ENCODE peak calls at places on chromosome 1, in seven cellular contexts. H is ovary, C is T47D, B is heart left ventricle, J is HuH-7.5, Y is globus pallidus, M is NCI-H2081 treated with DMSO at 0.1 percent for 48 hours. N is an unnamed sample.

GRCh38 chr1:12063141-12064072 is at the start of gene TNFRSF8:
- DNase-seq in J (no peak), H (no peak), Y (no peak), M (no peak), B (no peak), C (no peak), N (no peak)

GRCh38 chr1:169012416-169012815 is 94.1 kb upstream of the ATP1B1 start:
- DNase-seq in J (no peak), B (no peak), Y (no peak), H (no peak), M (no peak), C (no peak), N (no peak)

GRCh38 chr1:221667504-221667903 is 74.4 kb downstream of the DUSP10 start:
- DNase-seq in H (no peak), J (no peak), Y (no peak), B (no peak), C (no peak), M (no peak), N (no peak)

GRCh38 chr1:12060500-12060899 is 2.6 kb upstream of the TNFRSF8 start:
- DNase-seq in C (no peak), M (no peak), B (no peak), Y (no peak), H (no peak), J (no peak), N (no peak)

GRCh38 chr1:233672732-233673131 is 58.8 kb downstream of the KCNK1 start:
- DNase-seq in H (no peak), Y (no peak), J (no peak), M (no peak), C (no peak), B (no peak), N (no peak)

GRCh38 chr1:77948841-77949424 is 29.9 kb downstream of the FUBP1 start:
- DNase-seq in B (no peak), H (no peak), C (no peak), M (no peak), Y (no peak), J (no peak), N (no peak)

GRCh38 chr1:206020393-206021007 is 3.2 kb downstream of the CTSE start:
- DNase-seq in H (no peak), J (no peak), M (no peak), C (no peak), B (no peak), Y (no peak), N (no peak)

GRCh38 chr1:41954533-41954944 is 35.8 kb upstream of the HIVEP3 start:
- DNase-seq in M (no peak), H (no peak), B (no peak), C (no peak), J (no peak), Y (no peak), N (no peak)

GRCh38 chr1:117371436-117372151 is 4.3 kb downstream of the MAN1A2 start:
- DNase-seq in J (no peak), Y (no peak), M (no peak), H (no peak), B (no peak), C (no peak), N (no peak)

GRCh38 chr1:95503371-95504145 is 269.5 kb downstream of the RWDD3 start:
- DNase-seq in H (no peak), Y (no peak), M (no peak), C (no peak), B (no peak), J (no peak), N (no peak)

GRCh38 chr1:16628361-16629111 is 15.2 kb upstream of the NBPF1 start:
- DNase-seq in J (no peak), Y (no peak), M (no peak), B (peak; percentile 33), H (no peak), C (no peak), N (no peak)

GRCh38 chr1:43708006-43708412 is 673 bp downstream of the ST3GAL3 start:
- DNase-seq in M (no peak), H (no peak), B (no peak), C (no peak), J (no peak), Y (no peak), N (no peak)

GRCh38 chr1:158864595-158864994 is 33.4 kb downstream of the MNDA start:
- DNase-seq in C (no peak), Y (no peak), M (no peak), H (no peak), B (no peak), J (no peak), N (no peak)